ENCODE peak calls at places on chromosomes 11 and 22, in five cellular contexts. I, V, X, R and F are unnamed samples.

GRCh38 chr11:61966673-61967176 is 709 bp downstream of the FTH1 start:
- DNase-seq in R (peak), X (no peak), I (peak), V (no peak), F (peak)

GRCh38 chr11:62556872-62557631 is 10.4 kb upstream of the AHNAK start:
- DNase-seq in X (no peak), V (no peak), I (no peak), R (no peak), F (no peak)

GRCh38 chr11:123624974-123625373 is 29.4 kb downstream of the SCN3B start:
- DNase-seq in I (peak), X (no peak), V (no peak), R (no peak), F (no peak)

GRCh38 chr22:44493206-44493605 is 4.8 kb downstream of the RTL6 start:
- DNase-seq in R (peak), X (no peak), I (no peak), V (no peak), F (no peak)

GRCh38 chr11:58165504-58166106 is 23.3 kb upstream of the OR9Q2 start:
- DNase-seq in R (no peak), V (no peak), I (no peak), X (no peak), F (no peak)

GRCh38 chr11:18312663-18313420 is 9.1 kb downstream of the HPS5 start:
- DNase-seq in X (peak), R (no peak), V (no peak), I (peak), F (no peak)

GRCh38 chr22:46596819-46597218 is 23.4 kb upstream of the GRAMD4 start:
- DNase-seq in V (no peak), I (no peak), X (no peak), R (no peak), F (no peak)

GRCh38 chr11:117631336-117632090 is 165.5 kb downstream of the DSCAML1 start:
- DNase-seq in V (no peak), R (no peak), I (no peak), X (no peak), F (no peak)

GRCh38 chr22:35258144-35258988 is 1.1 kb downstream of the HMGXB4 start:
- DNase-seq in X (no peak), V (no peak), R (no peak), I (peak), F (no peak)

GRCh38 chr11:102912482-102912830 is 37.7 kb upstream of the MMP12 start:
- DNase-seq in X (no peak), R (no peak), I (no peak), V (no peak), F (no peak)

GRCh38 chr11:47523491-47524199 is 29.3 kb downstream of the CELF1 start:
- DNase-seq in R (peak), X (peak), I (peak), V (no peak), F (no peak)

GRCh38 chr11:46952553-46952952 is 16.0 kb downstream of the CSTPP1 start:
- DNase-seq in V (no peak), R (no peak), X (no peak), I (no peak), F (no peak)

GRCh38 chr11:1285876-1286275 is 23.6 kb downstream of the TOLLIP start:
- DNase-seq in I (no peak), R (no peak), V (no peak), X (no peak), F (no peak)

GRCh38 chr11:64924910-64925284 is 408 bp downstream of the PPP2R5B start:
- DNase-seq in V (no peak), R (no peak), I (no peak), X (no peak), F (peak)

GRCh38 chr11:47345890-47346563 is 6.5 kb downstream of the MYBPC3 start:
- DNase-seq in V (no peak), I (no peak), X (no peak), R (no peak), F (no peak)

GRCh38 chr11:2440646-2441045 is 3.7 kb downstream of the TRPM5 start:
- DNase-seq in I (no peak), X (no peak), R (no peak), V (no peak), F (no peak)

GRCh38 chr11:44711772-44712608 is 14.8 kb upstream of the TSPAN18 start:
- DNase-seq in X (no peak), R (no peak), V (no peak), I (no peak), F (no peak)

GRCh38 chr11:75734491-75735180 is 17.0 kb downstream of the MOGAT2 start:
- DNase-seq in X (no peak), V (no peak), I (no peak), R (no peak), F (no peak)

GRCh38 chr11:13108416-13108815 is 99.3 kb downstream of the RASSF10 start:
- DNase-seq in X (no peak), I (no peak), R (no peak), V (no peak), F (no peak)

GRCh38 chr22:47423861-47424820 is 661.7 kb downstream of the TBC1D22A start:
- DNase-seq in X (no peak), I (no peak), V (no peak), R (no peak), F (no peak)

GRCh38 chr11:62958547-62959071 is 26.2 kb downstream of the SLC22A6 start:
- DNase-seq in X (peak), R (no peak), I (peak), V (no peak), F (no peak)

GRCh38 chr11:122601131-122602125 is 54.1 kb upstream of the UBASH3B start:
- DNase-seq in X (peak), R (no peak), I (peak), V (no peak), F (no peak)